ENCODE peak calls at places on chromosomes 2 and 18, in nine cellular contexts. K, M, F, O, J, U, L, W and Z are unnamed samples.

GRCh38 chr2:47493317-47493716 is 90.4 kb downstream of the MSH2 start:
- DNase-seq in K (no peak), M (no peak), F (no peak), O (no peak), J (no peak), U (no peak), L (no peak), W (no peak), Z (no peak)

GRCh38 chr2:105454801-105455485 is 56.1 kb upstream of the FHL2 start:
- DNase-seq in K (peak; percentile 61), M (no peak), F (no peak), O (no peak), J (peak; percentile 82), U (peak; percentile 45), L (peak; percentile 28), W (no peak), Z (peak; percentile 89)

GRCh38 chr2:225120175-225120574 is 77.9 kb upstream of the DOCK10 start:
- DNase-seq in K (peak; percentile 67), M (no peak), F (no peak), O (no peak), J (peak; percentile 63), U (no peak), L (no peak), W (no peak), Z (peak; percentile 70)

GRCh38 chr2:199987586-199987985 is 32.2 kb downstream of the MAIP1 start:
- DNase-seq in K (no peak), M (no peak), F (no peak), O (no peak), J (no peak), U (no peak), L (no peak), W (no peak), Z (no peak)

GRCh38 chr18:28177828-28178635 is 1.1 kb upstream of the CDH2 start:
- DNase-seq in K (peak; percentile 36), M (no peak), F (no peak), O (no peak), J (peak; percentile 20), U (peak; percentile 74), L (no peak), W (no peak), Z (peak; percentile 21)

GRCh38 chr2:235238537-235238936 is 255.3 kb upstream of the AGAP1 start:
- DNase-seq in K (peak; percentile 46), M (no peak), F (peak; percentile 55), O (no peak), J (peak; percentile 41), U (peak; percentile 42), L (peak; percentile 58), W (no peak), Z (no peak)

GRCh38 chr2:10912796-10913445 is 1.2 kb downstream of the KCNF1 start:
- DNase-seq in K (no peak), M (no peak), F (no peak), O (no peak), J (no peak), U (no peak), L (no peak), W (no peak), Z (no peak)

GRCh38 chr18:34611904-34612303 is 98.2 kb upstream of the DTNA start:
- DNase-seq in K (no peak), M (no peak), F (no peak), O (no peak), J (no peak), U (no peak), L (no peak), W (no peak), Z (no peak)

GRCh38 chr18:49751427-49752094 is 61.8 kb downstream of the ACAA2 start:
- DNase-seq in K (no peak), M (peak; percentile 53), F (no peak), O (no peak), J (no peak), U (no peak), L (no peak), W (peak; percentile 43), Z (no peak)

GRCh38 chr2:212005077-212005671 is 533.4 kb downstream of the ERBB4 start:
- DNase-seq in K (peak; percentile 33), M (no peak), F (no peak), O (no peak), J (peak; percentile 38), U (peak; percentile 27), L (no peak), W (no peak), Z (peak; percentile 20)

GRCh38 chr2:17355608-17356329 is 162.5 kb downstream of the RAD51AP2 start:
- DNase-seq in K (no peak), M (no peak), F (no peak), O (no peak), J (no peak), U (no peak), L (no peak), W (no peak), Z (no peak)

GRCh38 chr18:12092398-12093229 is 1.0 kb upstream of the ANKRD62 start:
- DNase-seq in K (no peak), M (no peak), F (no peak), O (no peak), J (no peak), U (no peak), L (no peak), W (no peak), Z (no peak)

GRCh38 chr2:9803023-9803805 is 40.1 kb upstream of the TAF1B start:
- DNase-seq in K (no peak), M (no peak), F (no peak), O (no peak), J (peak; percentile 88), U (peak; percentile 50), L (no peak), W (no peak), Z (peak; percentile 67)

GRCh38 chr18:50706199-50706598 is 113.6 kb downstream of the MRO start:
- DNase-seq in K (no peak), M (no peak), F (no peak), O (no peak), J (no peak), U (no peak), L (no peak), W (no peak), Z (no peak)

GRCh38 chr2:137715731-137716191 is 248.5 kb upstream of the HNMT start:
- DNase-seq in K (no peak), M (no peak), F (no peak), O (no peak), J (no peak), U (no peak), L (no peak), W (no peak), Z (no peak)

GRCh38 chr18:10417679-10418078 is 36.8 kb upstream of the APCDD1 start:
- DNase-seq in K (no peak), M (no peak), F (no peak), O (no peak), J (no peak), U (no peak), L (no peak), W (no peak), Z (no peak)

GRCh38 chr2:96500385-96501066 is 4.6 kb downstream of the NEURL3 start:
- DNase-seq in K (no peak), M (no peak), F (no peak), O (no peak), J (no peak), U (no peak), L (no peak), W (no peak), Z (no peak)

GRCh38 chr2:96503637-96504243 is 1.4 kb downstream of the NEURL3 start:
- DNase-seq in K (no peak), M (no peak), F (no peak), O (no peak), J (no peak), U (no peak), L (no peak), W (no peak), Z (no peak)

GRCh38 chr2:96501471-96501874 is 3.7 kb downstream of the NEURL3 start:
- DNase-seq in K (no peak), M (no peak), F (no peak), O (no peak), J (no peak), U (no peak), L (no peak), W (no peak), Z (no peak)

GRCh38 chr2:96502891-96503636 is 2.1 kb downstream of the NEURL3 start:
- DNase-seq in K (no peak), M (no peak), F (no peak), O (no peak), J (no peak), U (no peak), L (no peak), W (no peak), Z (no peak)

GRCh38 chr2:96501886-96502810 is 3.0 kb downstream of the NEURL3 start:
- DNase-seq in K (no peak), M (no peak), F (no peak), O (no peak), J (no peak), U (no peak), L (no peak), W (no peak), Z (no peak)
- H3K27me3 ChIP-seq in K (peaks cover 53% of the 10 kb centered on the region), M (no peaks in the 10 kb centered on the region), F (peaks cover 55% of the 10 kb centered on the region), O (no peaks in the 10 kb centered on the region), J (peaks cover 33% of the 10 kb centered on the region), U (peaks cover 17% of the 10 kb centered on the region), L (peaks cover 28% of the 10 kb centered on the region), W (no peaks in the 10 kb centered on the region), Z (peaks cover 8% of the 10 kb centered on the region)

DNA sequence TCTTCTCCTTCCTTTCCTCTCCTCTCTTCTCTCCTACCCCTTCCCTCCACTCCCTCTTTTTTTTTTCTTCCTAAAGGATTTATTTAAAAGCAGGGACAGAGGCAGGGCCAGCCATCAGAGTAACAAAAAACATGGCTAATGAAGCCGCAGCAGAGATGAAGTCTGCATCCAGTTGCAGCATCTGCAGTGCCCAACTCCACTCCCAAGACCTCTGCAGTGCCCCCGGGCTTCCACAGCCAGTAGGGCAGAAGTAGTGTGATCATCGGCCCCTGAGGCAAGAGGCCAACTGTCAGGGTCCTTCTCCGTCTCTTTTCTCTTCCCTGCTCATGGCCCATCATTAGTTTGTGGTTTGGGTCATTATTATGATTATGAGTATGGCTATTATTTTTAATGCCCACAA is 4.2 kb upstream of the EGR4 start:
- DNase-seq in K (no peak), M (no peak), F (no peak), O (no peak), J (no peak), U (no peak), L (no peak), W (no peak), Z (no peak)
- H3K27me3 ChIP-seq in K (peaks cover 55% of the 10 kb centered on the region), M (peaks cover 21% of the 10 kb centered on the region), F (peaks cover 54% of the 10 kb centered on the region), O (peaks cover 52% of the 10 kb centered on the region), J (peaks cover 85% of the 10 kb centered on the region), U (peaks cover 60% of the 10 kb centered on the region), L (peaks cover 58% of the 10 kb centered on the region), W (peaks cover 18% of the 10 kb centered on the region), Z (peaks cover 11% of the 10 kb centered on the region)

DNA sequence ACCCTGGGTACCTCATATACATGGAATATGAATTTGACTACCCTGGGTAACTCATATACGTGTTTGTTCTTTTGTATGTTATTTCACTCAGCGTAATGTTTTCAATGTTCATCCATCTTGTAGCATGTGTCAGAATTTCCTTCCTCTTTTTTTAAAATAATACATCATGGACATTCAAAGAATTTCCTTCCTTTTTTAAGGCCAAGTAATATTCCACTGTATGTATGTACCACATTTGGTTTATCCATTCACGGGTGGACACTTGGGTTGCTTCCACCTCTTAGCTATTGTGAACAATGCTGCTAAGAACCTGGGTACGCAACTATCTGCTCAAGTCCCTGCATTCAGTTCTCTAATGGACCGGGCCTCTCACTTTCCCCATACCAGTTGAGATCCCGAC is 40.3 kb downstream of the FAM178B start:
- DNase-seq in K (no peak), M (no peak), F (no peak), O (no peak), J (no peak), U (no peak), L (no peak), W (no peak), Z (no peak)
- H3K27me3 ChIP-seq in K (peaks cover 33% of the 10 kb centered on the region), M (no peaks in the 10 kb centered on the region), F (peaks cover 32% of the 10 kb centered on the region), O (peaks cover 3% of the 10 kb centered on the region), J (peaks cover 50% of the 10 kb centered on the region), U (peaks cover 3% of the 10 kb centered on the region), L (no peaks in the 10 kb centered on the region), W (no peaks in the 10 kb centered on the region), Z (no peaks in the 10 kb centered on the region)

GRCh38 chr2:189261431-189261841 is 81.9 kb upstream of the COL5A2 start:
- DNase-seq in K (peak; percentile 93), M (peak; percentile 15), F (no peak), O (no peak), J (peak; percentile 56), U (peak; percentile 29), L (no peak), W (no peak), Z (peak; percentile 70)
- H3K27me3 ChIP-seq in K (no peaks in the 10 kb centered on the region), M (no peaks in the 10 kb centered on the region), F (no peaks in the 10 kb centered on the region), O (no peaks in the 10 kb centered on the region), J (no peaks in the 10 kb centered on the region), U (no peaks in the 10 kb centered on the region), L (no peaks in the 10 kb centered on the region), W (no peaks in the 10 kb centered on the region), Z (no peaks in the 10 kb centered on the region)